ENCODE peak calls at places on chromosomes 7 and 10, in ten cellular contexts. P is lower lobe of right lung, F is left ventricle myocardium inferior, R is fibroblast of pulmonary artery, K is tibial artery, I is cardiac muscle cell, E is A549, N is ovary, V is retinal pigment epithelial cell, X is mucosa of descending colon. O is an unnamed sample.

GRCh38 chr7:134546903-134547737 is 1.8 kb upstream of the AKR1B15 start:
- DNase-seq in P (peak), F (peak), R (peak), K (peak), I (peak), E (peak), N (peak), V (no peak), X (peak), O (peak)

GRCh38 chr10:119667562-119668328 is 16.6 kb downstream of the BAG3 start:
- DNase-seq in P (no peak), F (peak), R (peak), K (peak), I (peak), E (peak), N (peak), V (peak), X (no peak), O (peak)

GRCh38 chr7:44981035-44981706 is 2.4 kb upstream of the MYO1G start:
- DNase-seq in P (no peak), F (no peak), R (no peak), K (no peak), I (no peak), E (no peak), N (no peak), V (no peak), X (no peak), O (no peak)

GRCh38 chr7:116438274-116438673 is 61.3 kb upstream of the CAV2 start:
- DNase-seq in P (no peak), F (no peak), R (no peak), K (no peak), I (no peak), E (peak), N (no peak), V (no peak), X (no peak), O (peak)

GRCh38 chr7:80772347-80773101 is 134.1 kb downstream of the CD36 start:
- DNase-seq in P (no peak), F (no peak), R (no peak), K (no peak), I (peak), E (no peak), N (no peak), V (no peak), X (no peak), O (no peak)

GRCh38 chr7:72805526-72806494 is 22.2 kb downstream of the TYW1B start:
- DNase-seq in P (no peak), F (no peak), R (peak), K (no peak), I (no peak), E (no peak), N (no peak), V (no peak), X (no peak), O (peak)

GRCh38 chr10:3757638-3758490 is 27.1 kb downstream of the KLF6 start:
- DNase-seq in P (no peak), F (no peak), R (peak), K (no peak), I (no peak), E (no peak), N (no peak), V (no peak), X (no peak), O (no peak)

GRCh38 chr10:29915116-29915785 is 144.1 kb downstream of the JCAD start:
- DNase-seq in P (no peak), F (no peak), R (no peak), K (no peak), I (no peak), E (no peak), N (no peak), V (no peak), X (no peak), O (peak)

GRCh38 chr7:132656846-132657776 is 80.8 kb upstream of the PLXNA4 start:
- DNase-seq in P (no peak), F (no peak), R (peak), K (no peak), I (peak), E (peak), N (no peak), V (no peak), X (no peak), O (no peak)

GRCh38 chr10:3095373-3096139 is 28.2 kb downstream of the PFKP start:
- DNase-seq in P (no peak), F (no peak), R (peak), K (no peak), I (no peak), E (peak), N (no peak), V (peak), X (no peak), O (peak)

GRCh38 chr10:71066600-71066999 is 145.8 kb upstream of the UNC5B start:
- DNase-seq in P (no peak), F (no peak), R (no peak), K (no peak), I (no peak), E (no peak), N (no peak), V (no peak), X (no peak), O (no peak)

GRCh38 chr7:134695321-134695860 is 48.7 kb downstream of the BPGM start:
- DNase-seq in P (no peak), F (peak), R (no peak), K (no peak), I (no peak), E (no peak), N (no peak), V (no peak), X (no peak), O (peak)

GRCh38 chr7:112129655-112130323 is 76.4 kb downstream of the DOCK4 start:
- DNase-seq in P (peak), F (no peak), R (no peak), K (no peak), I (no peak), E (no peak), N (no peak), V (no peak), X (no peak), O (no peak)

GRCh38 chr10:96188911-96189310 is 58.8 kb downstream of the ZNF518A start:
- DNase-seq in P (no peak), F (no peak), R (peak), K (no peak), I (no peak), E (no peak), N (no peak), V (no peak), X (no peak), O (peak)

GRCh38 chr10:8056891-8057331 is 2.4 kb downstream of the GATA3 start:
- DNase-seq in P (no peak), F (no peak), R (no peak), K (no peak), I (no peak), E (no peak), N (no peak), V (no peak), X (no peak), O (no peak)

GRCh38 chr10:88390041-88390440 is 193.1 kb downstream of the RNLS start:
- DNase-seq in P (no peak), F (no peak), R (no peak), K (no peak), I (no peak), E (no peak), N (no peak), V (no peak), X (no peak), O (no peak)

DNA sequence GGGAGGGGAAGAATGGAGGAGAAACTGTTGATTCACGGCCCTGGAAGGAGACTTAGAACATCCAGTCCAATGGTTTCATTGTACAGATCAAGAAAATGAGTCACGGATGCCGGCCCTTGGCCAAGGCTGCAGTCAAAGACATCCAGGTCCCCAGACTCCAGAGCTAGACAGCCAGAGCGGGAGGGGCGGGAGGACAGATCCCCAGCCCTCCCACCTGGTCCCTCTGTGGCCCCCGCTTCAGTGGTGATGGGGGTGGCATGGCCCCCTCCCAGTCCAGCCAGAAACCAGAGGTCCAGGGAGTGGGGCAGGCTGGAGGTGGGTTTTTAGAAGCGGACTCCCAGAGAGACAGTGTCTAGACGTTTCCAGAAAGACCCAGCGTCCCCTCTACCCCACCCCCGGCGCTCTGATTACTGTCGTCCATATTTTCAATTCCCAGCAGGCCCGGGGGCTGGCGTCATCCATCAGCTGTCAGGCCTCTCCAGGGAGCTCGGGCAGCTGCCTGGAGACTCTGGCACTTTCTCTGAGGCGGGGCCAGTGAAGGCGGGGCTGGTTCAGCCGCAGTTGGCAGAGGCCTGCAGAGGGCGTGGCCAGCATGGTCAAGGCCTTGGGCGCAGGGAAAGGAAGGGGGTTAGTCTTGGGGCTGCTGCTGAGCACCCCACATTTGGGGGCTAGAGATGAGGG is 8.0 kb upstream of the HSPB1 start:
- DNase-seq in P (peak), F (peak), R (peak), K (peak), I (peak), E (peak), N (peak), V (peak), X (peak), O (peak)
- H3K4me3 ChIP-seq in P (peak), F (peak), R (peak), K (peak), I (no peak), E (peak), N (peak), V (peak), X (no peak), O (peak)

GRCh38 chr7:28957064-28957821 is 887 bp downstream of the TRIL start:
- DNase-seq in P (peak), F (peak), R (peak), K (no peak), I (peak), E (no peak), N (peak), V (no peak), X (peak), O (no peak)

GRCh38 chr7:28958235-28958945 is at the start of gene TRIL:
- DNase-seq in P (peak), F (peak), R (peak), K (peak), I (peak), E (no peak), N (peak), V (no peak), X (peak), O (peak)

GRCh38 chr7:28958946-28959417 is 852 bp upstream of the TRIL start:
- DNase-seq in P (no peak), F (no peak), R (no peak), K (no peak), I (no peak), E (no peak), N (no peak), V (no peak), X (no peak), O (no peak)

GRCh38 chr7:28956608-28957063 is 1.5 kb downstream of the TRIL start:
- DNase-seq in P (peak), F (peak), R (peak), K (peak), I (peak), E (peak), N (peak), V (no peak), X (peak), O (no peak)

DNA sequence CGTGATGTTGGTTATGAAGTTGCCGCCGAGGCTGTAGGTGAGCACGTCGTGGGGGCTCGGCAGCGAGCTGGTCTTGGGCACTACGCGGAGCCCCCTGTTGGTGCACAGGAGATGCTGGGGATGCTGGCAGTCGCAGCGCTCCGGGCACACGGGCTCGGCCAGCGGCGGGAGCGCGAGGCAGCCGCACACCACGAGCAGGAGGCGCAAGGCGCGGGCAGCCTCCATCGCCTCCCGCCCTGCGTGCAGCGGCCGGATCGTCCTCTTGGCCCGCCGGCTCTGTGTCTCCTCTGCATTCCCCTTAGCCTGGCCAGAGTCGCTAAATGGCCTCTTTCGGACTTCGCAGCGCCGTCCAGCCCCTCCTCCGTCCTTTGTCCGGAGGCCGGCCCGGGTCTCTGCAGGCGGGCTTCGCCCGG is 302 bp downstream of the TRIL start:
- DNase-seq in P (no peak), F (no peak), R (no peak), K (no peak), I (peak), E (no peak), N (no peak), V (no peak), X (peak), O (no peak)
- TF ChIP-seq CTCF in P (no peak), F (no peak), R (no peak), K (no peak), I (peak), E (no peak), N (no peak), V (peak), X (no peak), O (no peak)

GRCh38 chr10:85608706-85609105 is 757.9 kb downstream of the GRID1 start:
- DNase-seq in P (no peak), F (no peak), R (no peak), K (no peak), I (no peak), E (no peak), N (no peak), V (no peak), X (no peak), O (no peak)

GRCh38 chr10:85609509-85609908 is 757.1 kb downstream of the GRID1 start:
- DNase-seq in P (no peak), F (no peak), R (no peak), K (peak), I (no peak), E (no peak), N (no peak), V (no peak), X (no peak), O (no peak)

GRCh38 chr10:85611093-85611740 is 755.4 kb downstream of the GRID1 start:
- DNase-seq in P (no peak), F (no peak), R (no peak), K (peak), I (no peak), E (no peak), N (no peak), V (no peak), X (no peak), O (no peak)

GRCh38 chr10:85611746-85612377 is 754.7 kb downstream of the GRID1 start:
- DNase-seq in P (no peak), F (no peak), R (no peak), K (peak), I (no peak), E (no peak), N (no peak), V (no peak), X (no peak), O (no peak)

DNA sequence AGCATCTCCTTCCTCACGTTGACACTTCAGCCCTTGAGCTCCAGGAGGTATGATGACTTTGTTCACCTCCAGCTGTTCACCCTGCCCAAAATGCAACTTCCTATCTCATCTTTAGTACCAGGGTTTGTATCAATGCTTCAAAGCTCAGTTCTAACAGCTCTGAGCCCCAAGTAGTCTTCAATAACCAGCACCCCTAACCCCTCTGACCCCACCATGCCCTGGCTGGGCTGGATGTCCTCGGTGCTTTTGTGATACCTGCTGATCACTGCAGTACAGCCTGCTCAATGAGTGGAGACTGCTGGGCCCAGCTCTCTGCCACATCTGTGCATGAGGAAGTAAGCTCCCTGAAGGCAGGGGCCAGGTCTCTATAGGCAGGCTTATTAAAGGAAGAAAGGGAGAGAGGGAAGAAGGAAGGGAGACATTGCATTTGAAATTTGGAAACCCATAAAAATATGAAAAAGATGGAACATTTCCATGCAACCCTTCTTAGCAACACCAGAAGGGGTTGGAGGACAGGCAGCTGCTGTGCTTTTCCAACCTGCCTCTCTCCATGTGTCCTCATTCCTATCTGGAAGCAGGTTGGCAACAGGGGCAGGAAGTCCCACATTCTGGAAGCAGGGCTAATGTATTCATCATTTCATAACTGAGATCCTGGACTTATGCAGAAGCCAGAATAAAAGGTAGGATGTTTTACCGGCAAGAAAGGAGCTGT is 756.1 kb downstream of the GRID1 start:
- DNase-seq in P (no peak), F (no peak), R (no peak), K (peak), I (no peak), E (no peak), N (no peak), V (no peak), X (no peak), O (no peak)
- H3K4me3 ChIP-seq in P (no peak), F (no peak), R (no peak), K (no peak), I (no peak), E (no peak), N (no peak), V (no peak), X (no peak), O (no peak)

DNA sequence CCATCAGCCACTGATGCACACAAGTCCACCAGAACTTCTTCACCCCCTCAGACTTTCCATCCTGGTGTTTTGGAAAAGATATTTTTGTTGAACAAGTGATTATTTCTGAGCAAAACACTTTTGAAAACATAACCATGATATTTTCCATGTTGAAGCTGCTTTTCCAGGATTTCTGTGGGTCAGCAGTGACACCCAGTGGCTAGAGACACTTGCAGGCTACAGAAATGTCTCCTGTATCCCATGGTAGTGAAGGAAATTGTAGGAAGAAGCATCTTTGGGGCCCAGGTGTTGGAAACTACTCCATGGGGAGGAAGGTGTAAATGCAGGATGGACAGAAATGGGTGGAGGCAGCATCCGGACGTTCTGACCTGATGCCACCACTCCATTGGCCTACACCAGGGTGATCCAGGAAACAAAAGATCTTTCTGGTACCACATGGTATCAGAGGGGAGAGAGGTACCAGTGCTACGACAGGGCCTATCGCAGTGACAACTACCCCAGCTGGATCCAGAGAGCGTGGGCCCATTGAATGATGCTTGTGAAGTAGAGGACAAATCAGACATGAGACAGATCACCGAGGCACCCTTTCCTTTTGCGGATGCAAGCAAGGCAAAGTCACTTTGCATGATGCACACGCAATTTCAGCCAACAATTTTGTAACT is 111.7 kb upstream of the COBL start:
- DNase-seq in P (no peak), F (no peak), R (no peak), K (no peak), I (no peak), E (no peak), N (no peak), V (no peak), X (no peak), O (no peak)
- TF ChIP-seq CTCF in P (no peak), F (no peak), R (no peak), K (no peak), I (no peak), E (peak), N (no peak), V (peak), X (no peak), O (no peak)

GRCh38 chr7:55966851-55967250 is 2.5 kb downstream of the NIPSNAP2 start:
- DNase-seq in P (no peak), F (no peak), R (no peak), K (no peak), I (no peak), E (no peak), N (no peak), V (no peak), X (no peak), O (no peak)

GRCh38 chr7:55964261-55964801 is at the start of gene NIPSNAP2:
- DNase-seq in P (peak), F (no peak), R (peak), K (peak), I (peak), E (peak), N (peak), V (no peak), X (peak), O (no peak)

GRCh38 chr7:55963584-55964168 is 709 bp upstream of the NIPSNAP2 start:
- DNase-seq in P (no peak), F (no peak), R (no peak), K (no peak), I (no peak), E (no peak), N (no peak), V (no peak), X (no peak), O (no peak)

GRCh38 chr7:55964802-55965470 is 551 bp downstream of the NIPSNAP2 start:
- DNase-seq in P (peak), F (peak), R (peak), K (peak), I (peak), E (peak), N (peak), V (no peak), X (peak), O (peak)

DNA sequence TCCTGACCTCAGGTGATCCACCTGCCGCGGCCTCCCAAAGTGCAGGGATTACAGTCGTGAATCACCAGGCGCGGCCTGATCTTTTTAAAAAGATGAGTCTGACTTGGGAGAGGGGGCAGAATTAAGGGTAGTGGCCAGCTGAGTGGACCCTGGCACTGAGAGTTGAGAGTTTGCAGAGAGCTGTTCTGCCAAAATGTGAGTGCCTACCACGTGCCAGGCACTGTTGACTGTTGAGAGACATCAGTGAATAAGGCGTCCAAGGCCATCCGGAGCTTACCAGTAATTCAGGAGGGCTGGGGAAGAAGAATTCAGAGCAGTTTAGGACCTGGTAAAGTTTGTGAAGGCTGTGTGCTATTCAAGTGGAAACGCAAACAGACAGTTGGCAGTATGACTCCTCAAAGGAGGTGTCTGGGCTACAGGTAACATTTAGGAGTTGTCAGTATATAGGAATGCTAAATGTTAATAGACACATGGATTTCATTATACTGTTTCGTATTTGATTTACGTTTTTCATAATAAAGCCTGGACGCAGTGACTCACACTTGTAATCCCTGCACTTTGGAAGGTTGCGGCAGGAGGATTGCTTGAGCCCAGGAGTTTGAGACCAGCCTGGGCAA is 1.5 kb downstream of the NIPSNAP2 start:
- DNase-seq in P (no peak), F (peak), R (no peak), K (no peak), I (no peak), E (no peak), N (no peak), V (no peak), X (no peak), O (peak)
- H3K4me3 ChIP-seq in P (peak), F (peak), R (no peak), K (no peak), I (peak), E (peak), N (no peak), V (peak), X (no peak), O (peak)

GRCh38 chr10:104139221-104139620 is 17.2 kb downstream of the SFR1 start:
- DNase-seq in P (no peak), F (no peak), R (peak), K (no peak), I (no peak), E (no peak), N (no peak), V (no peak), X (no peak), O (no peak)
- TF ChIP-seq CTCF in P (no peak), F (peak), R (peak), K (no peak), I (peak), E (peak), N (no peak), V (peak), X (no peak), O (peak)

GRCh38 chr7:1970895-1971294 is 261.9 kb downstream of the MAD1L1 start:
- DNase-seq in P (no peak), F (no peak), R (no peak), K (peak), I (no peak), E (no peak), N (no peak), V (no peak), X (no peak), O (no peak)
- H3K4me3 ChIP-seq in P (no peak), F (no peak), R (no peak), K (no peak), I (no peak), E (no peak), N (no peak), V (no peak), X (no peak), O (no peak)

O was measured in AG10803.